ENCODE peak calls at places on chromosomes 11 and 22, in four cellular contexts. One of them, this sample, is unnamed.

GRCh38 chr11:120061036-120061760 is 76.7 kb downstream of the TRIM29 start:
- DNase-seq in iPS-NIHi11: no peak
- DNase-seq in anterior cingulate cortex: no peak
- DNase-seq in HT-29: no peak
- DNase-seq in this sample: no peak

GRCh38 chr11:17839973-17840611 is 105.5 kb downstream of the KCNC1 start:
- DNase-seq in iPS-NIHi11: no peak
- DNase-seq in anterior cingulate cortex: no peak
- DNase-seq in HT-29: no peak
- DNase-seq in this sample: peak; percentile 47

GRCh38 chr11:47326198-47326597 is 26.3 kb downstream of the MYBPC3 start:
- DNase-seq in iPS-NIHi11: no peak
- DNase-seq in anterior cingulate cortex: no peak
- DNase-seq in HT-29: no peak
- DNase-seq in this sample: no peak

GRCh38 chr11:80898910-80899309 is 1458.1 kb upstream of the TENM4 start:
- DNase-seq in iPS-NIHi11: no peak
- DNase-seq in anterior cingulate cortex: no peak
- DNase-seq in HT-29: no peak
- DNase-seq in this sample: no peak

GRCh38 chr11:9207229-9207628 is 57.9 kb downstream of the DENND5A start:
- DNase-seq in iPS-NIHi11: no peak
- DNase-seq in anterior cingulate cortex: no peak
- DNase-seq in HT-29: no peak
- DNase-seq in this sample: no peak

GRCh38 chr11:118625036-118625690 is 17.7 kb downstream of the PHLDB1 start:
- DNase-seq in iPS-NIHi11: no peak
- DNase-seq in anterior cingulate cortex: no peak
- DNase-seq in HT-29: no peak
- DNase-seq in this sample: peak; percentile 35

GRCh38 chr11:43955381-43956118 is 13.1 kb downstream of the C11orf96 start:
- DNase-seq in iPS-NIHi11: no peak
- DNase-seq in anterior cingulate cortex: no peak
- DNase-seq in HT-29: no peak
- DNase-seq in this sample: no peak

GRCh38 chr11:45538363-45538762 is 127.1 kb downstream of the CHST1 start:
- DNase-seq in iPS-NIHi11: no peak
- DNase-seq in anterior cingulate cortex: peak; percentile 56
- DNase-seq in HT-29: no peak
- DNase-seq in this sample: no peak

GRCh38 chr22:22520667-22521602 is 865 bp upstream of the ZNF280A start:
- DNase-seq in iPS-NIHi11: peak; percentile 16
- DNase-seq in anterior cingulate cortex: no peak
- DNase-seq in HT-29: no peak
- DNase-seq in this sample: no peak

GRCh38 chr11:10066441-10066840 is 227.6 kb downstream of the SBF2 start:
- DNase-seq in iPS-NIHi11: no peak
- DNase-seq in anterior cingulate cortex: no peak
- DNase-seq in HT-29: no peak
- DNase-seq in this sample: no peak

GRCh38 chr22:45102896-45103420 is 60.8 kb upstream of the NUP50 start:
- DNase-seq in iPS-NIHi11: no peak
- DNase-seq in anterior cingulate cortex: no peak
- DNase-seq in HT-29: no peak
- DNase-seq in this sample: no peak

GRCh38 chr22:18010263-18010662 is 14.1 kb downstream of the MICAL3 start:
- DNase-seq in iPS-NIHi11: no peak
- DNase-seq in anterior cingulate cortex: no peak
- DNase-seq in HT-29: no peak
- DNase-seq in this sample: no peak

GRCh38 chr22:49673048-49673447 is 154.6 kb downstream of the BRD1 start:
- DNase-seq in iPS-NIHi11: no peak
- DNase-seq in anterior cingulate cortex: no peak
- DNase-seq in HT-29: no peak
- DNase-seq in this sample: no peak

GRCh38 chr11:29135504-29135903 is 881.3 kb downstream of the KCNA4 start:
- DNase-seq in iPS-NIHi11: no peak
- DNase-seq in anterior cingulate cortex: no peak
- DNase-seq in HT-29: no peak
- DNase-seq in this sample: no peak

GRCh38 chr11:65501005-65501529 is 2.2 kb downstream of the MALAT1 start:
- DNase-seq in iPS-NIHi11: no peak
- DNase-seq in anterior cingulate cortex: no peak
- DNase-seq in HT-29: no peak
- DNase-seq in this sample: no peak

GRCh38 chr11:96798445-96798844 is 408.6 kb downstream of the JRKL start:
- DNase-seq in iPS-NIHi11: no peak
- DNase-seq in anterior cingulate cortex: no peak
- DNase-seq in HT-29: no peak
- DNase-seq in this sample: no peak

GRCh38 chr11:66259976-66260375 is 8.5 kb upstream of the RAB1B start:
- DNase-seq in iPS-NIHi11: no peak
- DNase-seq in anterior cingulate cortex: no peak
- DNase-seq in HT-29: no peak
- DNase-seq in this sample: no peak

GRCh38 chr11:12840871-12841516 is 166.8 kb downstream of the TEAD1 start:
- DNase-seq in iPS-NIHi11: no peak
- DNase-seq in anterior cingulate cortex: no peak
- DNase-seq in HT-29: peak; percentile 57
- DNase-seq in this sample: no peak

GRCh38 chr11:68751331-68751856 is at the start of gene TESMIN:
- DNase-seq in iPS-NIHi11: peak; percentile 97
- DNase-seq in anterior cingulate cortex: peak; percentile 51
- DNase-seq in HT-29: peak; percentile 95
- DNase-seq in this sample: peak; percentile 95

GRCh38 chr11:75233688-75234295 is 6.8 kb upstream of the TPBGL start:
- DNase-seq in iPS-NIHi11: peak; percentile 83
- DNase-seq in anterior cingulate cortex: no peak
- DNase-seq in HT-29: peak; percentile 79
- DNase-seq in this sample: peak; percentile 67

GRCh38 chr11:67405688-67406339 is 1.9 kb downstream of the TBC1D10C start:
- DNase-seq in iPS-NIHi11: no peak
- DNase-seq in anterior cingulate cortex: no peak
- DNase-seq in HT-29: no peak
- DNase-seq in this sample: no peak

GRCh38 chr11:74460481-74461154 is 6.7 kb downstream of the KCNE3 start:
- DNase-seq in iPS-NIHi11: no peak
- DNase-seq in anterior cingulate cortex: no peak
- DNase-seq in HT-29: no peak
- DNase-seq in this sample: no peak

GRCh38 chr11:119907934-119908760 is 179.1 kb upstream of the NECTIN1 start:
- DNase-seq in iPS-NIHi11: no peak
- DNase-seq in anterior cingulate cortex: no peak
- DNase-seq in HT-29: no peak
- DNase-seq in this sample: no peak

GRCh38 chr11:118341749-118342489 is 586 bp downstream of the CD3D start:
- DNase-seq in iPS-NIHi11: no peak
- DNase-seq in anterior cingulate cortex: no peak
- DNase-seq in HT-29: no peak
- DNase-seq in this sample: no peak

GRCh38 chr22:37419916-37420655 is 7.2 kb downstream of the ELFN2 start:
- DNase-seq in iPS-NIHi11: peak; percentile 73
- DNase-seq in anterior cingulate cortex: no peak
- DNase-seq in HT-29: no peak
- DNase-seq in this sample: peak; percentile 49

GRCh38 chr11:911031-911889 is 650 bp upstream of the CHID1 start:
- DNase-seq in iPS-NIHi11: no peak
- DNase-seq in anterior cingulate cortex: no peak
- DNase-seq in HT-29: no peak
- DNase-seq in this sample: peak; percentile 36

GRCh38 chr11:406796-407650 is 7.8 kb downstream of the SIGIRR start:
- DNase-seq in iPS-NIHi11: peak; percentile 94
- DNase-seq in anterior cingulate cortex: peak; percentile 38
- DNase-seq in HT-29: peak; percentile 87
- DNase-seq in this sample: no peak

GRCh38 chr11:3123761-3124733 is 41.1 kb downstream of the OSBPL5 start:
- DNase-seq in iPS-NIHi11: no peak
- DNase-seq in anterior cingulate cortex: no peak
- DNase-seq in HT-29: peak; percentile 90
- DNase-seq in this sample: peak; percentile 49